ENCODE peak calls at places on chromosomes 6 and 20, in five cellular contexts. M, S, J, N and R are unnamed samples.
A peak's percentile ranks its signal among the peaks of the same experiment; 100 is the strongest.

GRCh38 chr20:25574411-25574810 is 10.9 kb downstream of the NINL start:
- DNase-seq in N (no peak), J (peak; percentile 28), M (peak; percentile 26), S (peak; percentile 68), R (peak; percentile 79)

GRCh38 chr6:11263185-11263817 is 30.8 kb upstream of the NEDD9 start:
- DNase-seq in N (peak; percentile 21), S (peak; percentile 91), M (peak; percentile 90), J (peak; percentile 87), R (peak; percentile 94)

GRCh38 chr6:84066536-84066935 is 33.0 kb downstream of the MRAP2 start:
- DNase-seq in S (no peak), N (no peak), J (no peak), M (no peak), R (no peak)

GRCh38 chr20:46324960-46325703 is 16.8 kb upstream of the CDH22 start:
- DNase-seq in M (no peak), S (peak; percentile 47), N (peak; percentile 62), J (peak; percentile 10), R (peak; percentile 58)

GRCh38 chr6:34280216-34280615 is 31.4 kb upstream of the SMIM29 start:
- DNase-seq in N (no peak), S (no peak), J (no peak), M (no peak), R (no peak)

GRCh38 chr6:88165877-88166492 is at the start of gene CNR1:
- DNase-seq in S (peak; percentile 52), N (peak; percentile 3), J (peak; percentile 11), M (no peak), R (peak; percentile 32)

GRCh38 chr20:401682-402495 is 6.2 kb upstream of the RBCK1 start:
- DNase-seq in N (peak; percentile 99), J (peak; percentile 86), M (no peak), S (peak; percentile 51), R (peak; percentile 74)

GRCh38 chr6:116876635-116877611 is at the start of gene RFX6:
- DNase-seq in J (no peak), S (no peak), M (no peak), N (peak; percentile 1), R (no peak)

GRCh38 chr20:64106981-64107735 is at the start of gene NPBWR2:
- DNase-seq in N (no peak), J (no peak), M (no peak), S (no peak), R (no peak)

GRCh38 chr6:156427345-156427744 is 349.8 kb upstream of the ARID1B start:
- DNase-seq in J (peak; percentile 90), N (peak; percentile 3), S (peak; percentile 78), M (peak; percentile 78), R (peak; percentile 79)

GRCh38 chr6:91383207-91383606 is 796.3 kb upstream of the MAP3K7 start:
- DNase-seq in S (no peak), N (no peak), M (no peak), J (no peak), R (no peak)

GRCh38 chr6:21115111-21115510 is 478.4 kb upstream of the SOX4 start:
- DNase-seq in N (no peak), J (peak; percentile 61), S (peak; percentile 83), M (no peak), R (peak; percentile 75)

GRCh38 chr6:118873239-118873638 is 20.7 kb upstream of the ASF1A start:
- DNase-seq in N (no peak), S (no peak), J (no peak), M (no peak), R (no peak)

GRCh38 chr6:37324131-37325033 is 29.4 kb upstream of the RNF8 start:
- DNase-seq in N (no peak), J (peak; percentile 53), S (no peak), M (no peak), R (peak; percentile 11)

GRCh38 chr6:167697316-167697715 is 129.4 kb upstream of the AFDN start:
- DNase-seq in S (peak; percentile 56), M (no peak), J (peak; percentile 22), N (no peak), R (no peak)

GRCh38 chr6:15349379-15349778 is 103.5 kb downstream of the JARID2 start:
- DNase-seq in S (no peak), N (no peak), M (no peak), J (peak; percentile 65), R (no peak)

GRCh38 chr6:106161475-106161874 is 75.3 kb downstream of the PRDM1 start:
- DNase-seq in N (no peak), S (no peak), M (no peak), J (no peak), R (no peak)

GRCh38 chr20:18541741-18542140 is 25.5 kb upstream of the SMIM26 start:
- DNase-seq in N (no peak), S (no peak), M (no peak), J (no peak), R (no peak)

GRCh38 chr6:111686249-111686997 is 80.7 kb upstream of the TRAF3IP2 start:
- DNase-seq in N (no peak), S (no peak), J (no peak), M (no peak), R (peak; percentile 45)
- H3K4me3 ChIP-seq in N (no peak overlapping the region), S (no peak overlapping the region), J (no peak overlapping the region), M (no peak overlapping the region), R (no peak overlapping the region)

GRCh38 chr20:38294334-38294592 is 9.7 kb upstream of the BPI start:
- DNase-seq in J (no peak), N (no peak), S (no peak), M (no peak), R (no peak)

GRCh38 chr20:38293490-38294333 is 10.2 kb upstream of the BPI start:
- DNase-seq in S (peak; percentile 16), N (no peak), M (no peak), J (no peak), R (no peak)

GRCh38 chr20:38291582-38291918 is 12.4 kb upstream of the BPI start:
- DNase-seq in S (no peak), M (no peak), N (no peak), J (no peak), R (no peak)

GRCh38 chr20:38291961-38292360 is 12.0 kb upstream of the BPI start:
- DNase-seq in M (no peak), J (no peak), N (no peak), S (no peak), R (no peak)

DNA sequence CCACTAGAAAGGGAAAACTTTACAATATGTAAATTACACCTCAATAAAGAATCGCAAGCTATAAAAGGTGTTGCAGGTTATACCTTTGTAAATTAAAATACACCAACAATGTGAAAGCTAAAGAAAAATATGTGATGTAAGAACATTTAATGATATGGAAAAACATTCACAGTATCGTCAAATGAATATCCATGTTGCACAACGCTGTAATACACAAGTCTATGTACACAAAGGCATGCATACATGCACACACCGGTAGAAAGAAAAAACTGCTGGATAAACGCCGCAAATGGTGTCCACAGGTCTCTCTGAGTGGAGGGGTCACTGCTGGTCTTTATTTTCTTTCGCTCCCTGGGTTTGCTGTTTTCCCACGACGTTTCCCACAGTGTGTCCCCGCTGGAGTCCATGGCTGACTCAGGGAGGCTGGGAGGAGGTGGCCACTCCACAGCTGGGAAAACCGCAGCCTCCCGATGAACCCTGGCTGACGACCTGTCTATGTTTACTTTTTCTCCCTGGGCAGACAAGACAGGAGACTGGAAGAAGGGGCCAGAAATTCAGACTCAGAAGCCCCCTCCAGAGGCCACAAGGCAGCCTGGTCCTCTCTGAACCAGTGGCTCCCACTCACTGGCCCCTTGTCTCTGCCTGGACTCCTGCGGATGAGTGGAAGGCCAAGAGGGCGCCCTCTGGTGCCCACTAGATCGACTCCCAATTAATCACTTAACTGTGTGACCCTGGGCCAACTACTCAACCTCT is 13.0 kb upstream of the BPI start:
- DNase-seq in J (peak; percentile 66), S (peak; percentile 88), M (no peak), N (peak; percentile 82), R (peak; percentile 98)
- TF ChIP-seq CTCF in J (peak; percentile 52), S (peak; percentile 63), M (no peak), N (peak; percentile 89), R (peak; percentile 79)

GRCh38 chr6:137903274-137903932 is 36.3 kb downstream of the TNFAIP3 start:
- DNase-seq in M (no peak), J (no peak), S (no peak), N (no peak), R (no peak)
- H3K4me3 ChIP-seq in M (no peak overlapping the region), J (no peak overlapping the region), S (no peak overlapping the region), N (no peak overlapping the region), R (no peak overlapping the region)

DNA sequence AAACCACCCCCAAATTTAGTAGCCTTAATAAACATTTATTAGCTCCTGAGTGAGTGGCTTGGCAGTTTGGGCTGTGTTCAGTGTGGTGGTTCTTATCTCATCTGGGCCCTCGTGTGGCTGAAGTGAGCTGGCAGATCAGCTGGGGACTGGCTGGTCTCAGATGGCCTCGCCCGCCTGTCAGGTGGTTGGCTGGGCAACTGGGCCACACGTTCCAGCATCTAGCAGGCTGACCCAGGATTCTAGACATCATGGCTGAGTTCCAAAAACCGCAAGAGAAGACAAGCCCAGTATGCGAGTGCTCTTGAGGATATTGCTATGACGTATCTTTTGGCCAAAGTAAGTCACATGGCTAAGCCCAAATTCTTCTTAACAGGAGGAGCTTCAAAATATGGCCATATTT is 28.9 kb downstream of the EIF2S2 start:
- DNase-seq in S (peak; percentile 98), J (peak; percentile 94), N (no peak), M (peak; percentile 86), R (peak; percentile 95)
- TF ChIP-seq CTCF in S (peak; percentile 7), J (peak; percentile 21), N (no peak), M (no peak), R (peak; percentile 23)

DNA sequence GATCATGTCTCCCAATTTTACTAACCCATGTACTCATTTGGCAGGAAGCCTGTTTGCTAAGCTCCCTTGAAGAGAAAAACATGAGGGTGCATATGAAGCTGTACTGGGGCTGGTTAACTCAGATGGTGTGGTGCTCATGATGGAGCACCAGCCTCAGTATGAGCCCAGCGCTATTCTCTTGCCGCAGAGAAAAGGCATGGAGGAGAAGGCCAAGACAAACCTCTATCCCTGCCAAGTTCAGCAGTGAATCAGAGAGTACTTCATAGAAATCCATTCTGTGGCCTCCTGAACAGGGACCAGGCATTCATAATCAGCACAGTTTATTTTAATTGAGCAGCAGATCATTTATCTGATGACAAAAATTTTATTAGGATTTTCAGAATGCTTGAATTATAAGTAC is 398.1 kb downstream of the LMBRD1 start:
- DNase-seq in J (no peak), M (no peak), N (no peak), S (no peak), R (no peak)
- H3K4me3 ChIP-seq in J (no peak overlapping the region), M (no peak overlapping the region), N (no peak overlapping the region), S (no peak overlapping the region), R (no peak overlapping the region)